ENCODE peak calls at places on chromosomes 6 and 20, in seven cellular contexts. Y is hepatocyte, D is left ventricle myocardium inferior, C is heart left ventricle, O is iPS DF 6.9, K is psoas muscle, E is Peyer's patch. X is an unnamed sample. For H3K4me1 and H3K36me3, the result is how much of the 10 kb centered on the place peaks cover.

GRCh38 chr6:135270676-135271536 is 89.8 kb downstream of the MYB start:
- DNase-seq in K (no peak), O (peak), Y (peak), E (no peak), D (no peak), C (no peak), X (peak)

GRCh38 chr20:30921286-30922071 is 336.0 kb upstream of the DEFB115 start:
- DNase-seq in O (no peak), E (no peak), K (no peak), Y (no peak), D (no peak), C (no peak), X (no peak)

GRCh38 chr6:142680308-142680707 is 264.7 kb downstream of the HIVEP2 start:
- DNase-seq in D (no peak), E (no peak), O (no peak), C (no peak), K (peak), Y (no peak), X (no peak)

GRCh38 chr6:100370265-100370664 is 94.5 kb downstream of the SIM1 start:
- DNase-seq in O (no peak), K (no peak), Y (no peak), D (no peak), E (no peak), C (no peak), X (no peak)

GRCh38 chr20:45098096-45098773 is 2.7 kb downstream of the KCNS1 start:
- DNase-seq in O (peak), Y (peak), D (no peak), K (no peak), E (no peak), C (no peak), X (peak)

GRCh38 chr6:81900616-81901015 is 148.1 kb upstream of the TENT5A start:
- DNase-seq in E (no peak), K (no peak), Y (no peak), O (no peak), D (no peak), C (no peak), X (no peak)

GRCh38 chr6:51986864-51987263 is 100.5 kb downstream of the PKHD1 start:
- DNase-seq in O (no peak), D (no peak), C (no peak), K (no peak), E (no peak), Y (no peak), X (no peak)

GRCh38 chr20:45153756-45154155 is 20.9 kb upstream of the PI3 start:
- DNase-seq in E (no peak), D (no peak), Y (no peak), C (no peak), K (no peak), O (no peak), X (no peak)

GRCh38 chr6:25392372-25392771 is 113.2 kb downstream of the CARMIL1 start:
- DNase-seq in Y (no peak), K (no peak), O (no peak), D (no peak), C (no peak), E (no peak), X (no peak)

GRCh38 chr20:52972965-52973819 is 1.0 kb downstream of the TSHZ2 start:
- DNase-seq in Y (peak), C (no peak), K (peak), O (no peak), D (peak), E (peak), X (no peak)

GRCh38 chr6:27059621-27060425 is 187.7 kb upstream of the PRSS16 start:
- DNase-seq in O (no peak), D (no peak), K (no peak), C (no peak), Y (no peak), E (no peak), X (no peak)

GRCh38 chr20:47559141-47559540 is 57.5 kb downstream of the NCOA3 start:
- DNase-seq in C (no peak), D (no peak), O (no peak), E (no peak), Y (no peak), K (no peak), X (no peak)

GRCh38 chr6:122809001-122809400 is 19.9 kb downstream of the SMPDL3A start:
- DNase-seq in C (no peak), O (no peak), K (no peak), D (no peak), E (no peak), Y (no peak), X (no peak)

GRCh38 chr6:143969077-143969476 is 39.0 kb downstream of the PLAGL1 start:
- DNase-seq in C (no peak), O (no peak), K (no peak), D (no peak), E (no peak), Y (no peak), X (no peak)

GRCh38 chr20:17657079-17657825 is 24.8 kb downstream of the RRBP1 start:
- DNase-seq in Y (no peak), C (peak), E (no peak), D (no peak), K (no peak), O (no peak), X (no peak)

GRCh38 chr20:17612287-17612974 is 42.6 kb downstream of the DSTN start:
- DNase-seq in O (no peak), E (no peak), D (no peak), Y (no peak), C (peak), K (no peak), X (peak)

GRCh38 chr20:19269737-19270325 is 57.4 kb downstream of the SLC24A3 start:
- DNase-seq in O (no peak), Y (no peak), K (no peak), D (no peak), E (no peak), C (no peak), X (no peak)

GRCh38 chr6:43764767-43765166 is 5.2 kb upstream of the VEGFA start:
- DNase-seq in C (no peak), K (no peak), D (peak), Y (no peak), E (no peak), O (no peak), X (no peak)

GRCh38 chr6:31723980-31724691 is 963 bp downstream of the MPIG6B start:
- DNase-seq in E (no peak), D (no peak), C (peak), K (no peak), Y (no peak), O (no peak), X (no peak)

GRCh38 chr6:4607793-4608192 is 168.4 kb upstream of the CDYL start:
- DNase-seq in K (no peak), O (no peak), Y (no peak), D (no peak), E (no peak), C (no peak), X (no peak)

GRCh38 chr6:115896538-115897129 is 164.1 kb downstream of the FRK start:
- DNase-seq in C (no peak), E (no peak), Y (peak), D (no peak), K (no peak), O (no peak), X (peak)

GRCh38 chr20:10179574-10180298 is 38.9 kb upstream of the SNAP25 start:
- DNase-seq in K (no peak), Y (no peak), C (no peak), O (no peak), D (no peak), E (no peak), X (no peak)

GRCh38 chr20:63433351-63433750 is 39.1 kb downstream of the KCNQ2 start:
- DNase-seq in K (no peak), Y (no peak), C (no peak), O (no peak), D (no peak), E (no peak), X (no peak)

GRCh38 chr20:63432577-63433061 is 39.8 kb downstream of the KCNQ2 start:
- DNase-seq in D (no peak), K (no peak), Y (no peak), E (no peak), C (no peak), O (no peak), X (no peak)

GRCh38 chr20:63433756-63434531 is 38.5 kb downstream of the KCNQ2 start:
- DNase-seq in K (no peak), E (no peak), Y (no peak), C (no peak), D (no peak), O (no peak), X (no peak)

GRCh38 chr20:63435552-63435951 is 36.9 kb downstream of the KCNQ2 start:
- DNase-seq in C (no peak), E (no peak), O (no peak), K (no peak), D (no peak), Y (peak), X (no peak)

GRCh38 chr20:63434599-63435378 is 37.7 kb downstream of the KCNQ2 start:
- DNase-seq in E (peak), D (peak), O (peak), C (peak), Y (peak), K (peak), X (peak)
- H3K4me3 ChIP-seq in E (no peak), D (peak), O (no peak), C (no peak), Y (no peak), K (no peak), X (no peak)

DNA sequence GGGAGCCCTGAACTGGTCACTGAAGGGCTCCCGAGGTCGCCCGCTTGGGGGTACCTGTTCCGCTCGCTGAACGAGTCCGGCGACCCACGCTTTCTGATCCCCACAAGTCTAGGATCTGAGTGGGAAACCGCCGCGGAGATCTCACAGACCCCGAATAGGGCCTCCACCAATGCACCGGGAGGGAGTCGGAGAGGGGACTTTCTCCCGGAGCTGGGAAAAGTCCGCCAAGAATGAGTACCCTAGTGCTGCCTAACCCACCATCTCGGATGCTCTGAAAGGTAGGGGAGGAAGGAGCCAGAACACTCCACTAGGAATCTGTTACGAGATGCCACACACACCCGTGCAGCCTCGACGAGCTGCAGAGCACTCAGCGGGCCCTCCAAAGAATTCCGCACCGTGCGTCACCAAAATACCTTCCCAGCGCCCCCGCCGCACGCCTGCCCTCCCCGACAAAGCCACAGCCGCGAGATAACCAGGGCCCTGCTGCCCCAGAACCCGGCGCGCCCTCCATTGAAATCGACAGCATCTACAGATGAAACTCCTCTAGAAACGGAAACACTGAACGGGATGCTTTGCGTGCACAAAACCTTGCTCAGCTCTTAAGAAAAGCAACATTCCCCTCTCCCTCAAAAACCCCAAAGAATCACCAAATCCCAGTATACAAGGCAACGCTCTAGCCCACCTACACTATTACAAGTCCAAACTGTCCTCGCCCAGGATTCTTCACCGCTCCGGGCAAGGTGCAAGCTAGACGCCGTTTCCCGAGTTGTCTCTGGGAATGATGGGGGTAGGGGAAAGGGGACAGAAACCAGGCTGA is 686 bp downstream of the COL12A1 start:
- DNase-seq in Y (peak), O (no peak), E (no peak), D (no peak), K (peak), C (no peak), X (no peak)
- H3K4me1 ChIP-seq in Y (under half), O (under half), E (under half), D (half or more), K (under half), C (half or more), X (under half)

DNA sequence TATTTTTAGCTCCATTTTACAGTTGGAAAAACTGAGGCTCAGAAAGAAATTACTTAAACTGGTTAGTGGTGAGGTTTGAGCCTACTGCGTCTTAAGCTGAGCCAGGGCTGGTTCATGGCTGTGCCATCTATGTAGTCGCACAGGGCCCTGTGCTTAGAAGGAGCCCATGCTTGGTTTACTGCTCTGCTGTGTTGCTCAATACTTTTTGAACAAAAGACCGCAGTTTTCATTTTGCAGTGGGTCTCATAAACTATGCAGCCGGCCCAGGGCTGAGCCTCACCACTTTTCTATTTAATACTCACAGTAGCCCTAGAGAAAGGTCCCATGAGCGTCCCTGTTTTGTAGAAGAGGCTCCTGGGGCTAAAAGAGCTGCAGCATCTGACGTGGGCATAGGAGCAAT is 577 bp downstream of the SIRPB2 start:
- DNase-seq in K (no peak), E (no peak), O (no peak), D (no peak), C (no peak), Y (no peak), X (no peak)
- H3K36me3 ChIP-seq in K (under half), E (under half), O (under half), D (under half), C (under half), Y (under half), X (under half)

GRCh38 chr6:128508588-128509296 is 11.7 kb downstream of the PTPRK start:
- DNase-seq in C (no peak), K (no peak), O (no peak), E (no peak), D (no peak), Y (peak), X (peak)
- H3K4me3 ChIP-seq in C (no peak), K (no peak), O (no peak), E (no peak), D (no peak), Y (no peak), X (no peak)

GRCh38 chr20:50919567-50919966 is 11.7 kb downstream of the ADNP start:
- DNase-seq in C (peak), E (no peak), D (no peak), O (no peak), K (peak), Y (peak), X (peak)
- H3K4me1 ChIP-seq in C (half or more), E (under half), D (half or more), O (under half), K (half or more), Y (under half), X (under half)

GRCh38 chr20:35468671-35469334 is 13.4 kb downstream of the CEP250 start:
- DNase-seq in Y (no peak), C (no peak), D (no peak), O (no peak), K (no peak), E (no peak), X (no peak)
- H3K36me3 ChIP-seq in Y (under half), C (half or more), D (half or more), O (under half), K (under half), E (under half), X (under half)

DNA sequence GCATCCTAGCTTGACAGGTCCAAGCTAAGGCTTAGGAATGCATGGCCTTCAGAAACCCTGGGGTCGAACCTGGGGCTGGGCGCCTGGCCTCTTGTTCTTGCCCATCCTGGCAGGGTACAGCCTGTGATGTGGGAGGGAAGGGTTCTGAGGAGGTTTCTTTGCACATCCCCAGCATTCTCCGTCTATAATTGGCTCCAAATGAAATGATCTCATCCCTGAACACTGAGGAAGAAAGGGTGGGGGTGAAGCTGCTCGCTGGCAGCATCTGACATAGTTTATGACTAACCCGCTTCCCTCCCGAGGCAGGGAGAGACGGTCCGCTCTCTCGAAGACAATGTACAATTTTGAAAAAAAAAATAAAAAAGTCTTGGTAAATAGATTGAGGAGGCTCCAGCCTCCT is 67.1 kb upstream of the ZNFX1 start:
- DNase-seq in K (peak), D (peak), E (no peak), C (peak), O (no peak), Y (peak), X (no peak)
- H3K4me3 ChIP-seq in K (peak), D (no peak), E (no peak), C (no peak), O (no peak), Y (no peak), X (no peak)

DNA sequence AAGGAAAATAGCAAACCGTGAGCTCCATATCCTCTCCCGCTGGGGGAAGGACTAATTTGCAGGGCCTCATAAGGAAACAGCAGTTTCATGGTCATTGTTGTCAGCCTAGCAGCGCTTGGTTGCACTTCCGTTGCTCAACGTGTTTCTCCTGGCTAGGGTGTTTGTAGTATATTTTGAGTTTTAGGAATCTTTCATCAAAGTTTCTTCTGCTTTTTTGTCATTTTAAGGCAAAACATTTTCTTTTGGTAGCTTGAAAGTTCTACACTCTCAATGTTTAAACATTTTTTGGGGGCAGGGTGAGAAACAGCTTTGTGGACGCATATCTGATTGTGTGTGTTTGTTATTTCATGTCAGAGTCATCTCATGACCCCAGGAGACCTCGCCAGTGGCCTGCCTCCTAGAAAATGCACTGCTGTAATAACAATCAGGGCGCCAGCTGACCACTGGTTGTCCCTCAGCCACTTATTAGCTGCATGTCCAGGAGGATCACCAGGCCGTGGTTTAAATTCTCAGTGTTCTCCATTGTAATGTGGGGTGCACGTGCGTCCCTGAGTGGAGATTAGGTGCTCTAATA is 20.6 kb downstream of the JARID2 start:
- DNase-seq in C (peak), E (peak), D (peak), O (no peak), Y (no peak), K (no peak), X (no peak)
- H3K4me1 ChIP-seq in C (half or more), E (under half), D (half or more), O (under half), Y (half or more), K (under half), X (under half)